ENCODE peak calls at places on chromosome 16, in five cellular contexts. One of them, this sample, is unnamed.

GRCh38 chr16:21560462-21560861 is 38.9 kb upstream of the METTL9 start:
- DNase-seq in uterus: no peak
- DNase-seq in activated CD4-positive, alpha-beta T cell treated with anti-CD3 and anti-CD28 coated beads, Interleukin-2, amount 50 U/mL, for 48 hours: no peak
- DNase-seq in stimulated activated CD8-positive, alpha-beta memory T cell treated with anti-CD3 and anti-CD28 coated beads, Interleukin-12 subunit alpha, Interleukin-12 subunit beta, amount 100 ng/mL, for 4 hours: no peak
- DNase-seq in SW480: no peak
- DNase-seq in this sample: no peak

GRCh38 chr16:49440156-49441065 is 66.8 kb downstream of the C16orf78 start:
- DNase-seq in uterus: no peak
- DNase-seq in activated CD4-positive, alpha-beta T cell treated with anti-CD3 and anti-CD28 coated beads, Interleukin-2, amount 50 U/mL, for 48 hours: no peak
- DNase-seq in stimulated activated CD8-positive, alpha-beta memory T cell treated with anti-CD3 and anti-CD28 coated beads, Interleukin-12 subunit alpha, Interleukin-12 subunit beta, amount 100 ng/mL, for 4 hours: no peak
- DNase-seq in SW480: no peak
- DNase-seq in this sample: no peak

GRCh38 chr16:1981972-1982574 is 804 bp upstream of the NOXO1 start:
- DNase-seq in uterus: no peak
- DNase-seq in activated CD4-positive, alpha-beta T cell treated with anti-CD3 and anti-CD28 coated beads, Interleukin-2, amount 50 U/mL, for 48 hours: no peak
- DNase-seq in stimulated activated CD8-positive, alpha-beta memory T cell treated with anti-CD3 and anti-CD28 coated beads, Interleukin-12 subunit alpha, Interleukin-12 subunit beta, amount 100 ng/mL, for 4 hours: no peak
- DNase-seq in SW480: peak
- DNase-seq in this sample: no peak

GRCh38 chr16:686459-687260 is 2.5 kb upstream of the JMJD8 start:
- DNase-seq in uterus: no peak
- DNase-seq in activated CD4-positive, alpha-beta T cell treated with anti-CD3 and anti-CD28 coated beads, Interleukin-2, amount 50 U/mL, for 48 hours: no peak
- DNase-seq in stimulated activated CD8-positive, alpha-beta memory T cell treated with anti-CD3 and anti-CD28 coated beads, Interleukin-12 subunit alpha, Interleukin-12 subunit beta, amount 100 ng/mL, for 4 hours: no peak
- DNase-seq in SW480: no peak
- DNase-seq in this sample: no peak

GRCh38 chr16:71853413-71853812 is 7.6 kb downstream of the ATXN1L start:
- DNase-seq in uterus: no peak
- DNase-seq in activated CD4-positive, alpha-beta T cell treated with anti-CD3 and anti-CD28 coated beads, Interleukin-2, amount 50 U/mL, for 48 hours: no peak
- DNase-seq in stimulated activated CD8-positive, alpha-beta memory T cell treated with anti-CD3 and anti-CD28 coated beads, Interleukin-12 subunit alpha, Interleukin-12 subunit beta, amount 100 ng/mL, for 4 hours: no peak
- DNase-seq in SW480: no peak
- DNase-seq in this sample: no peak

GRCh38 chr16:13480801-13481200 is 439.2 kb upstream of the ERCC4 start:
- DNase-seq in uterus: no peak
- DNase-seq in activated CD4-positive, alpha-beta T cell treated with anti-CD3 and anti-CD28 coated beads, Interleukin-2, amount 50 U/mL, for 48 hours: no peak
- DNase-seq in stimulated activated CD8-positive, alpha-beta memory T cell treated with anti-CD3 and anti-CD28 coated beads, Interleukin-12 subunit alpha, Interleukin-12 subunit beta, amount 100 ng/mL, for 4 hours: no peak
- DNase-seq in SW480: no peak
- DNase-seq in this sample: no peak

GRCh38 chr16:49093939-49094338 is 187.7 kb downstream of the CBLN1 start:
- DNase-seq in uterus: no peak
- DNase-seq in activated CD4-positive, alpha-beta T cell treated with anti-CD3 and anti-CD28 coated beads, Interleukin-2, amount 50 U/mL, for 48 hours: no peak
- DNase-seq in stimulated activated CD8-positive, alpha-beta memory T cell treated with anti-CD3 and anti-CD28 coated beads, Interleukin-12 subunit alpha, Interleukin-12 subunit beta, amount 100 ng/mL, for 4 hours: no peak
- DNase-seq in SW480: no peak
- DNase-seq in this sample: no peak

GRCh38 chr16:29926675-29927522 is 873 bp upstream of the KCTD13 start:
- DNase-seq in uterus: peak
- DNase-seq in activated CD4-positive, alpha-beta T cell treated with anti-CD3 and anti-CD28 coated beads, Interleukin-2, amount 50 U/mL, for 48 hours: no peak
- DNase-seq in stimulated activated CD8-positive, alpha-beta memory T cell treated with anti-CD3 and anti-CD28 coated beads, Interleukin-12 subunit alpha, Interleukin-12 subunit beta, amount 100 ng/mL, for 4 hours: no peak
- DNase-seq in SW480: peak
- DNase-seq in this sample: no peak

GRCh38 chr16:11624645-11625607 is 38.2 kb upstream of the LITAF start:
- DNase-seq in uterus: no peak
- DNase-seq in activated CD4-positive, alpha-beta T cell treated with anti-CD3 and anti-CD28 coated beads, Interleukin-2, amount 50 U/mL, for 48 hours: no peak
- DNase-seq in stimulated activated CD8-positive, alpha-beta memory T cell treated with anti-CD3 and anti-CD28 coated beads, Interleukin-12 subunit alpha, Interleukin-12 subunit beta, amount 100 ng/mL, for 4 hours: no peak
- DNase-seq in SW480: no peak
- DNase-seq in this sample: no peak

GRCh38 chr16:89048087-89048729 is 45.4 kb upstream of the ACSF3 start:
- DNase-seq in uterus: no peak
- DNase-seq in activated CD4-positive, alpha-beta T cell treated with anti-CD3 and anti-CD28 coated beads, Interleukin-2, amount 50 U/mL, for 48 hours: no peak
- DNase-seq in stimulated activated CD8-positive, alpha-beta memory T cell treated with anti-CD3 and anti-CD28 coated beads, Interleukin-12 subunit alpha, Interleukin-12 subunit beta, amount 100 ng/mL, for 4 hours: no peak
- DNase-seq in SW480: no peak
- DNase-seq in this sample: no peak

GRCh38 chr16:30934827-30935557 is 11.6 kb downstream of the FBXL19 start:
- DNase-seq in uterus: no peak
- DNase-seq in activated CD4-positive, alpha-beta T cell treated with anti-CD3 and anti-CD28 coated beads, Interleukin-2, amount 50 U/mL, for 48 hours: peak
- DNase-seq in stimulated activated CD8-positive, alpha-beta memory T cell treated with anti-CD3 and anti-CD28 coated beads, Interleukin-12 subunit alpha, Interleukin-12 subunit beta, amount 100 ng/mL, for 4 hours: no peak
- DNase-seq in SW480: no peak
- DNase-seq in this sample: no peak

GRCh38 chr16:17397499-17397891 is 73.3 kb downstream of the XYLT1 start:
- DNase-seq in uterus: no peak
- DNase-seq in activated CD4-positive, alpha-beta T cell treated with anti-CD3 and anti-CD28 coated beads, Interleukin-2, amount 50 U/mL, for 48 hours: no peak
- DNase-seq in stimulated activated CD8-positive, alpha-beta memory T cell treated with anti-CD3 and anti-CD28 coated beads, Interleukin-12 subunit alpha, Interleukin-12 subunit beta, amount 100 ng/mL, for 4 hours: no peak
- DNase-seq in SW480: no peak
- DNase-seq in this sample: no peak